ENCODE peak calls at places on chromosome 19, in nine cellular contexts. P, Q, M, G, H, N, Z, D and J are unnamed samples.

GRCh38 chr19:42199440-42200115 is 17.9 kb downstream of the DEDD2 start:
- DNase-seq in P (peak; percentile 89), Q (peak; percentile 83), M (no peak), G (peak; percentile 80), H (peak; percentile 43), N (peak; percentile 52), Z (peak; percentile 26), D (no peak), J (peak; percentile 66)

GRCh38 chr19:10896851-10897526 is 25.6 kb downstream of the CARM1 start:
- DNase-seq in P (no peak), Q (no peak), M (peak; percentile 30), G (no peak), H (peak; percentile 55), N (no peak), Z (no peak), D (peak; percentile 69), J (no peak)

GRCh38 chr19:12786149-12786870 is 5.0 kb upstream of the JUNB start:
- DNase-seq in P (peak; percentile 47), Q (peak; percentile 94), M (peak; percentile 31), G (no peak), H (no peak), N (peak; percentile 74), Z (peak; percentile 72), D (no peak), J (no peak)

GRCh38 chr19:11737964-11738745 is 591 bp downstream of the ZNF823 start:
- DNase-seq in P (peak; percentile 70), Q (peak; percentile 84), M (peak; percentile 43), G (peak; percentile 42), H (peak; percentile 57), N (peak; percentile 26), Z (peak; percentile 23), D (peak; percentile 12), J (no peak)

GRCh38 chr19:35011091-35011689 is 11.1 kb downstream of the GRAMD1A start:
- DNase-seq in P (no peak), Q (no peak), M (no peak), G (no peak), H (no peak), N (no peak), Z (no peak), D (no peak), J (no peak)

GRCh38 chr19:40464059-40465024 is 1.2 kb downstream of the BLVRB start:
- DNase-seq in P (peak; percentile 76), Q (peak; percentile 88), M (peak; percentile 98), G (peak; percentile 86), H (peak; percentile 73), N (peak; percentile 86), Z (peak; percentile 86), D (peak; percentile 88), J (no peak)

GRCh38 chr19:34475026-34475974 is 6.3 kb upstream of the WTIP start:
- DNase-seq in P (no peak), Q (no peak), M (peak; percentile 52), G (peak; percentile 70), H (no peak), N (no peak), Z (no peak), D (peak; percentile 91), J (no peak)

GRCh38 chr19:4547303-4548237 is 7.7 kb upstream of the LRG1 start:
- DNase-seq in P (no peak), Q (peak; percentile 77), M (peak; percentile 59), G (no peak), H (peak; percentile 28), N (no peak), Z (no peak), D (no peak), J (no peak)

GRCh38 chr19:42351079-42351735 is 25.8 kb downstream of the MEGF8 start:
- DNase-seq in P (no peak), Q (no peak), M (no peak), G (no peak), H (no peak), N (no peak), Z (no peak), D (no peak), J (no peak)

GRCh38 chr19:39104104-39104708 is 20.0 kb downstream of the ACP7 start:
- DNase-seq in P (no peak), Q (no peak), M (no peak), G (no peak), H (no peak), N (no peak), Z (no peak), D (no peak), J (no peak)

GRCh38 chr19:5364674-5365073 is 24.1 kb upstream of the PTPRS start:
- DNase-seq in P (no peak), Q (no peak), M (no peak), G (no peak), H (no peak), N (no peak), Z (no peak), D (no peak), J (no peak)

GRCh38 chr19:5292453-5292842 is 48.2 kb downstream of the PTPRS start:
- DNase-seq in P (no peak), Q (no peak), M (no peak), G (no peak), H (peak; percentile 67), N (no peak), Z (no peak), D (peak; percentile 23), J (no peak)

GRCh38 chr19:52351512-52351911 is 15.5 kb downstream of the ZNF610 start:
- DNase-seq in P (no peak), Q (no peak), M (no peak), G (no peak), H (peak; percentile 51), N (no peak), Z (no peak), D (no peak), J (no peak)
- TF ChIP-seq CTCF in P (no peak), Q (no peak), M (no peak), G (no peak), H (peak; percentile 69), N (no peak), Z (no peak), D (no peak), J (peak; percentile 24)

GRCh38 chr19:37306383-37306963 is 64.4 kb upstream of the ZNF527 start:
- DNase-seq in P (no peak), Q (no peak), M (no peak), G (no peak), H (no peak), N (no peak), Z (no peak), D (no peak), J (no peak)
- H3K4me3 ChIP-seq in P (no peak overlapping the region), Q (no peak overlapping the region), M (no peak overlapping the region), G (no peak overlapping the region), H (no peak overlapping the region), N (no peak overlapping the region), Z (no peak overlapping the region), D (no peak overlapping the region), J (no peak overlapping the region)

GRCh38 chr19:30426864-30427263 is 54.7 kb downstream of the ZNF536 start:
- DNase-seq in P (no peak), Q (no peak), M (no peak), G (no peak), H (no peak), N (no peak), Z (no peak), D (no peak), J (no peak)

GRCh38 chr19:30430206-30430734 is 58.1 kb downstream of the ZNF536 start:
- DNase-seq in P (no peak), Q (no peak), M (no peak), G (no peak), H (no peak), N (no peak), Z (no peak), D (no peak), J (no peak)

GRCh38 chr19:30425885-30426838 is 54.0 kb downstream of the ZNF536 start:
- DNase-seq in P (no peak), Q (no peak), M (no peak), G (no peak), H (no peak), N (no peak), Z (no peak), D (no peak), J (no peak)

GRCh38 chr19:30428281-30428680 is 56.1 kb downstream of the ZNF536 start:
- DNase-seq in P (no peak), Q (no peak), M (no peak), G (no peak), H (no peak), N (no peak), Z (no peak), D (no peak), J (no peak)

DNA sequence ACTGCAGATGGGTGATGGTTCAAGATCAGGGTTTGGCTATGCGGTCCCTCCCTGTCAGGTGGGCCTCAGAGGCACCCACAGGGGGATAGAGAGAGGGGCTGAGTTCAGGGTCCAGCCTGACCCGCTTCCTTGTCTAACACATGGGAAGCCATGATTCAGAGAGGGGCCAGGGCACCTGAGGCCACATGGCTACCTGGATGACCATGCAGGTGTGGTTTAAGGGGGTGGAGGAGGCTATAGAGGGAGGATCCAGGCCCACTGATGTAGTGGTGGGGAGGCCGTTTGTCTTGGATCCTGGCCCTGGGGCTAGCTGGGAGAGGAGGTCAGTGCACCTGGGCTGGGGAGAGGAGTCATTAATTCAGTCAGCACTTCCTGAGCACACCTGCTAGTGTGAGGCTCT is 56.7 kb downstream of the ZNF536 start:
- DNase-seq in P (no peak), Q (no peak), M (no peak), G (no peak), H (no peak), N (no peak), Z (no peak), D (no peak), J (no peak)
- TF ChIP-seq CTCF in P (no peak), Q (no peak), M (no peak), G (no peak), H (no peak), N (no peak), Z (no peak), D (no peak), J (no peak)

GRCh38 chr19:18194208-18194530 is 1.2 kb downstream of the MPV17L2 start:
- DNase-seq in P (no peak), Q (no peak), M (no peak), G (no peak), H (no peak), N (no peak), Z (no peak), D (no peak), J (no peak)
- H3K4me3 ChIP-seq in P (peak overlapping the region; percentile 58), Q (peak overlapping the region; percentile 76), M (no peak overlapping the region), G (peak overlapping the region; percentile 89), H (peak overlapping the region; percentile 97), N (no peak overlapping the region), Z (peak overlapping the region; percentile 90), D (peak overlapping the region; percentile 55), J (peak overlapping the region; percentile 65)

DNA sequence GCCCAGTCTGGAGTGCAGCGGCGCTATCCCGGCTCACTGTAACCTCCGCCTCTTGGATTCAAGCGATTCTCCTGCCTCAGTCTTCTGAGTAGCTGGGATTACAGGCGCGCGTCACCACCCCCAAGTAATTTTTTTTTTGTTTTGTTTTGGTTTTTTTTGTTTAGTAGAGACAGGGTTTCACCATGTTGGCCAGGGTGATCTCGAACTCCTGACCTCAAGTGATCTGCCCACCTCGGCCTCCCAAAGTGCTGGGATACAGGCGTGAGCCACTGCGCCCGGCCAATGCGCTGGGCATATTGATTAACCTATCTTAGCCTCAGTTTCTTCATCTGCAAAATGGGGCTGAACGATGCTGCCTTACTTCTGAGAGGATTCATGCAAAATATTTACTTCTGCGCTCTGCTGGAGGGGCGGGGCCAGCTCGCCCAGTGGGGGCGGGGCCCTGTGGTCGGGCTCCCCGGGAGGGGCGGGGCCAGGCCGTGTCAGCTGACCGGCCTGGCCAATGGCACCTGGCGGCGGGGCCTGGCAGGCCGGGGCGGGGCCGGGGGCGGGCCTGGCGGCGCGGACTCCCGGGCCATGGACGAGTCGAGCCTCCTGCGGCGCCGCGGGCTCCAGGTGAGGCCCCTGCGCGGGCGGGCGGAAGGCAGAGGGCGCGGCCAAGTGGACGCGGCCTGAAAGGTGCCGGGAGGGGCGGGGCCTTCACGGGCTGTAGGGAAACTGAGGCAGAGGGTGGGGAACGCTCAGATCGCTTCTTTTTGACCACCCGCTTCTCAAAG is at the start of gene MAST3:
- DNase-seq in P (peak; percentile 96), Q (peak; percentile 93), M (peak; percentile 84), G (peak; percentile 74), H (peak; percentile 96), N (peak; percentile 65), Z (peak; percentile 59), D (peak; percentile 67), J (no peak)
- TF ChIP-seq CTCF in P (no peak), Q (no peak), M (no peak), G (no peak), H (no peak), N (no peak), Z (no peak), D (no peak), J (no peak)